ENCODE peak calls at places on chromosome 12, in nine cellular contexts. J is heart left ventricle, I is lower leg skin, D is NB4, W is upper lobe of left lung, U is spleen, C is suprapubic skin, Y is A549, H is stomach. F is an unnamed sample.
A peak's percentile ranks its signal among the peaks of the same experiment; 100 is the strongest.

GRCh38 chr12:124525455-124525854 is 42.0 kb downstream of the NCOR2 start:
- DNase-seq in J (no peak), I (no peak), D (no peak), W (no peak), U (no peak), C (no peak), Y (no peak), H (no peak), F (no peak)

GRCh38 chr12:109840349-109841073 is 7.3 kb upstream of the TRPV4 start:
- DNase-seq in J (no peak), I (no peak), D (no peak), W (no peak), U (no peak), C (no peak), Y (peak; percentile 53), H (no peak), F (no peak)

GRCh38 chr12:29088611-29089219 is 60.4 kb upstream of the FAR2 start:
- DNase-seq in J (no peak), I (no peak), D (peak; percentile 67), W (no peak), U (no peak), C (no peak), Y (peak; percentile 5), H (no peak), F (no peak)

GRCh38 chr12:65840793-65841670 is 16.7 kb downstream of the HMGA2 start:
- DNase-seq in J (no peak), I (no peak), D (no peak), W (no peak), U (no peak), C (no peak), Y (no peak), H (no peak), F (no peak)

GRCh38 chr12:79678306-79678705 is 12.5 kb downstream of the PAWR start:
- DNase-seq in J (no peak), I (no peak), D (no peak), W (no peak), U (no peak), C (no peak), Y (no peak), H (no peak), F (no peak)

GRCh38 chr12:109625131-109625559 is 51.6 kb downstream of the MVK start:
- DNase-seq in J (peak; percentile 43), I (no peak), D (no peak), W (no peak), U (no peak), C (no peak), Y (peak; percentile 71), H (no peak), F (peak; percentile 23)

GRCh38 chr12:80902711-80903110 is 35.0 kb downstream of the LIN7A start:
- DNase-seq in J (no peak), I (no peak), D (no peak), W (no peak), U (no peak), C (no peak), Y (no peak), H (no peak), F (no peak)

GRCh38 chr12:68279227-68280054 is 26.0 kb upstream of the IL22 start:
- DNase-seq in J (no peak), I (no peak), D (no peak), W (peak; percentile 21), U (no peak), C (no peak), Y (no peak), H (no peak), F (no peak)

GRCh38 chr12:33614630-33615029 is 175.0 kb upstream of the SYT10 start:
- DNase-seq in J (no peak), I (no peak), D (no peak), W (no peak), U (no peak), C (no peak), Y (no peak), H (no peak), F (no peak)

GRCh38 chr12:66055837-66056319 is 74.7 kb downstream of the LLPH start:
- DNase-seq in J (no peak), I (no peak), D (no peak), W (no peak), U (no peak), C (no peak), Y (no peak), H (no peak), F (no peak)

GRCh38 chr12:109033239-109034196 is 12.7 kb upstream of the SVOP start:
- DNase-seq in J (no peak), I (no peak), D (no peak), W (no peak), U (no peak), C (no peak), Y (no peak), H (no peak), F (no peak)

GRCh38 chr12:89690925-89691324 is 17.7 kb downstream of the ATP2B1 start:
- DNase-seq in J (no peak), I (no peak), D (no peak), W (no peak), U (no peak), C (no peak), Y (no peak), H (no peak), F (no peak)

GRCh38 chr12:89671469-89671868 is 37.2 kb downstream of the ATP2B1 start:
- DNase-seq in J (no peak), I (no peak), D (no peak), W (no peak), U (no peak), C (no peak), Y (no peak), H (no peak), F (no peak)

GRCh38 chr12:40668095-40668494 is 24.1 kb upstream of the CNTN1 start:
- DNase-seq in J (no peak), I (no peak), D (no peak), W (no peak), U (no peak), C (no peak), Y (peak; percentile 14), H (no peak), F (peak; percentile 22)

GRCh38 chr12:47067778-47068431 is 11.5 kb upstream of the PCED1B start:
- DNase-seq in J (no peak), I (no peak), D (no peak), W (no peak), U (no peak), C (no peak), Y (no peak), H (no peak), F (no peak)

DNA sequence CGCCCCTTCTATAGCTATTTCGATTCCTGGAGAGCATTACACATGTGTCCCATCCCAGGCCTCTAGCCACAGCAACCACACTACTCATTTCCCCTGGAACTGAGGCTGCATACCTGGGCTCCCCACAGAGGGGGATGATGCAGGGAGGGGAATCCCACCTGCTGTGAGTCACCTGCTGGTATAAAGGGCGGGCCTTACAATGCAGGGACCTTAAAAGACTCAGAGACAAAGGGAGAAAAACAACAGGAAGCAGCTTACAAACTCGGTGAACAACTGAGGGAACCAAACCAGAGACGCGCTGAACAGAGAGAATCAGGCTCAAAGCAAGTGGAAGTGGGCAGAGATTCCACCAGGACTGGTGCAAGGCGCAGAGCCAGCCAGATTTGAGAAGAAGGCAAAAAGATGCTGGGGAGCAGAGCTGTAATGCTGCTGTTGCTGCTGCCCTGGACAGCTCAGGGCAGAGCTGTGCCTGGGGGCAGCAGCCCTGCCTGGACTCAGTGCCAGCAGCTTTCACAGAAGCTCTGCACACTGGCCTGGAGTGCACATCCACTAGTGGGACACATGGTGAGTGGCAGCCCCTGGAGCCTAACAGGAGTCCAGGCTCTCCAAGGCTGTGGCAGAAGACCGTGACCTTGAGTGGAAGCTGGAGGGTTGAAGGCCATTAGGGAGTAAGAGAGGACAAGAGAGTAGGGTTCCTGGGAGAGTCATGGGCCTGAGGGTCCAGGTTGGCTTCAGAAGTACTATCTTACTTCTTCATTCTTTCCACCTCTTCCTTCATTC is at the start of gene IL23A:
- DNase-seq in J (no peak), I (no peak), D (no peak), W (no peak), U (peak; percentile 79), C (no peak), Y (no peak), H (no peak), F (no peak)
- TF ChIP-seq POLR2A in J (no peak), I (no peak), D (no peak), W (no peak), U (no peak), C (no peak), Y (no peak), H (no peak), F (no peak)

GRCh38 chr12:12716845-12717585 is at the start of gene CDKN1B:
- DNase-seq in J (peak; percentile 92), I (peak; percentile 98), D (peak; percentile 96), W (peak; percentile 95), U (peak; percentile 99), C (peak; percentile 94), Y (peak; percentile 88), H (peak; percentile 95), F (peak; percentile 94)
- TF ChIP-seq POLR2A in J (peak; percentile 65), I (no peak), D (peak; percentile 53), W (peak; percentile 84), U (peak; percentile 66), C (peak; percentile 79), Y (peak; percentile 37), H (peak; percentile 48), F (peak; percentile 9)

GRCh38 chr12:51954465-51955361 is 3.2 kb downstream of the ACVR1B start:
- DNase-seq in J (no peak), I (peak; percentile 9), D (peak; percentile 74), W (no peak), U (no peak), C (no peak), Y (no peak), H (peak; percentile 44), F (no peak)
- TF ChIP-seq POLR2A in J (no peak), I (no peak), D (no peak), W (no peak), U (no peak), C (no peak), Y (no peak), H (no peak), F (no peak)

DNA sequence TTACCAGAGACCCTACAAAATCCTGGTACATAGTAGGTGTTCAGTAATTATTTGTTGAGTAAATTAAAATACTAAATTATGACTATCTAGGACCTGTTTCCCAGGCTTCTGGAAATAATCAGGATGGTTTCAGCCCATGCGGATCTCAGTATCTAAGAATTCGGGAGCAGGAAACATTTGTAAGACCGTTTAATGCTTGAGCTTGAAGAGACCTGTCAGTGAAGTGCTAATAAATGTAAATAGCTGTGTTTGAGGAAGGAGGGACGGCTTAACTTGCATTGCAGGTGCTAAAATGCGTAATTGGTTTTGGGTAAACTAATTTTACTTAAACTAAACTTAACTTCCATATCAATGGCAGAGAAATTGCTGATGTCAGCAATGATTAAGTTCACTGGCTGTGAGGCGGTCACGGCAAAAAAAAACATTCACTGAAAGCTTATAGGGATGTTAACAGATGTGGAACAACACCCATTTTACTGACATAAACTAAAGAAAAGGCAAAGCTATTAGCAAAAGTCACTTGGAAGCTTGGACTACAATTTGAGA is 28.6 kb upstream of the AEBP2 start:
- DNase-seq in J (no peak), I (no peak), D (no peak), W (no peak), U (no peak), C (no peak), Y (no peak), H (no peak), F (no peak)
- TF ChIP-seq POLR2A in J (no peak), I (no peak), D (no peak), W (no peak), U (no peak), C (no peak), Y (no peak), H (no peak), F (no peak)